ENCODE peak calls at places on chromosomes 12 and 14, in eight cellular contexts. Y, X, L, O, W, A, I and K are unnamed samples. For H3K36me3 and H3K9me3, the result is how much of the 10 kb centered on the place peaks cover.

GRCh38 chr14:87152701-87153100 is 840.3 kb downstream of the GALC start:
- DNase-seq in Y (no peak), X (no peak), L (no peak), O (no peak), W (no peak), A (no peak), I (no peak), K (no peak)

GRCh38 chr12:26135010-26135420 is 10.2 kb upstream of the BHLHE41 start:
- DNase-seq in Y (peak), X (peak), L (no peak), O (peak), W (peak), A (no peak), I (no peak), K (no peak)

GRCh38 chr12:75781532-75782046 is 250.0 kb downstream of the PHLDA1 start:
- DNase-seq in Y (no peak), X (no peak), L (no peak), O (no peak), W (no peak), A (no peak), I (no peak), K (no peak)

GRCh38 chr14:100419856-100420255 is 96.7 kb downstream of the SLC25A47 start:
- DNase-seq in Y (no peak), X (no peak), L (no peak), O (no peak), W (no peak), A (no peak), I (peak), K (peak)

GRCh38 chr14:93745603-93746273 is 42.5 kb downstream of the PRIMA1 start:
- DNase-seq in Y (no peak), X (no peak), L (no peak), O (no peak), W (no peak), A (no peak), I (no peak), K (peak)

GRCh38 chr14:42140831-42141279 is 534.2 kb downstream of the LRFN5 start:
- DNase-seq in Y (no peak), X (no peak), L (no peak), O (no peak), W (no peak), A (no peak), I (no peak), K (no peak)

GRCh38 chr12:45721954-45722353 is 7.6 kb upstream of the ARID2 start:
- DNase-seq in Y (no peak), X (no peak), L (no peak), O (no peak), W (no peak), A (no peak), I (no peak), K (no peak)

GRCh38 chr12:32921397-32921796 is 24.8 kb upstream of the PKP2 start:
- DNase-seq in Y (no peak), X (no peak), L (no peak), O (no peak), W (no peak), A (no peak), I (no peak), K (no peak)

GRCh38 chr12:22380029-22380428 is 45.5 kb upstream of the ST8SIA1 start:
- DNase-seq in Y (no peak), X (no peak), L (no peak), O (no peak), W (no peak), A (no peak), I (no peak), K (no peak)

GRCh38 chr12:8829621-8830020 is 7.2 kb downstream of the A2ML1 start:
- DNase-seq in Y (no peak), X (no peak), L (no peak), O (no peak), W (no peak), A (no peak), I (no peak), K (no peak)

GRCh38 chr12:47282206-47282605 is 202.4 kb upstream of the AMIGO2 start:
- DNase-seq in Y (no peak), X (no peak), L (no peak), O (no peak), W (no peak), A (no peak), I (no peak), K (no peak)

GRCh38 chr14:51638071-51638944 is 13.4 kb upstream of the FRMD6 start:
- DNase-seq in Y (peak), X (no peak), L (no peak), O (no peak), W (no peak), A (no peak), I (no peak), K (no peak)

GRCh38 chr12:64088431-64089349 is 133.4 kb downstream of the KICS2 start:
- DNase-seq in Y (peak), X (peak), L (peak), O (peak), W (peak), A (peak), I (no peak), K (peak)

GRCh38 chr14:76924363-76925151 is 98.3 kb downstream of the LRRC74A start:
- DNase-seq in Y (no peak), X (no peak), L (no peak), O (no peak), W (no peak), A (no peak), I (no peak), K (no peak)

GRCh38 chr12:55718020-55718419 is 2.2 kb upstream of the RDH5 start:
- DNase-seq in Y (peak), X (no peak), L (no peak), O (no peak), W (no peak), A (no peak), I (peak), K (no peak)

GRCh38 chr12:24928131-24928530 is 20.8 kb downstream of the BCAT1 start:
- DNase-seq in Y (no peak), X (no peak), L (no peak), O (no peak), W (no peak), A (no peak), I (no peak), K (no peak)

GRCh38 chr14:35197015-35197414 is 74.7 kb downstream of the PRORP start:
- DNase-seq in Y (no peak), X (no peak), L (no peak), O (no peak), W (no peak), A (no peak), I (no peak), K (no peak)

GRCh38 chr12:53048033-53048779 is 1.7 kb upstream of the TNS2 start:
- DNase-seq in Y (peak), X (peak), L (no peak), O (peak), W (peak), A (no peak), I (peak), K (peak)

GRCh38 chr12:98909749-98910148 is 264.7 kb downstream of the APAF1 start:
- DNase-seq in Y (no peak), X (no peak), L (no peak), O (no peak), W (no peak), A (no peak), I (no peak), K (no peak)

GRCh38 chr14:51544901-51545300 is 106.8 kb upstream of the FRMD6 start:
- DNase-seq in Y (no peak), X (no peak), L (no peak), O (no peak), W (no peak), A (no peak), I (no peak), K (no peak)

GRCh38 chr12:74980510-74980909 is 229.1 kb downstream of the KCNC2 start:
- DNase-seq in Y (no peak), X (no peak), L (no peak), O (no peak), W (no peak), A (no peak), I (no peak), K (no peak)

GRCh38 chr12:65533177-65533883 is 254.8 kb downstream of the MSRB3 start:
- DNase-seq in Y (no peak), X (no peak), L (no peak), O (no peak), W (no peak), A (no peak), I (no peak), K (no peak)

GRCh38 chr12:69898236-69898635 is 73.2 kb downstream of the MYRFL start:
- DNase-seq in Y (peak), X (no peak), L (no peak), O (no peak), W (no peak), A (no peak), I (no peak), K (no peak)

GRCh38 chr14:30657606-30658163 is 35.6 kb downstream of the SCFD1 start:
- DNase-seq in Y (no peak), X (no peak), L (no peak), O (no peak), W (no peak), A (no peak), I (no peak), K (no peak)

GRCh38 chr12:62808166-62808879 is 126.6 kb downstream of the PPM1H start:
- DNase-seq in Y (no peak), X (no peak), L (no peak), O (no peak), W (no peak), A (no peak), I (no peak), K (no peak)

GRCh38 chr12:7101694-7102131 is 7.3 kb downstream of the C1RL start:
- DNase-seq in Y (no peak), X (no peak), L (no peak), O (no peak), W (peak), A (no peak), I (no peak), K (peak)

GRCh38 chr12:8038659-8039114 is 6.2 kb downstream of the FOXJ2 start:
- DNase-seq in Y (peak), X (peak), L (no peak), O (peak), W (peak), A (no peak), I (no peak), K (peak)

GRCh38 chr12:52969828-52970569 is 21.1 kb downstream of the KRT18 start:
- DNase-seq in Y (peak), X (peak), L (no peak), O (peak), W (no peak), A (no peak), I (no peak), K (no peak)

GRCh38 chr12:20201733-20202132 is 166.6 kb upstream of the PDE3A start:
- DNase-seq in Y (no peak), X (no peak), L (no peak), O (no peak), W (no peak), A (no peak), I (no peak), K (no peak)

GRCh38 chr14:19917243-19917642 is 3.2 kb upstream of the OR4K5 start:
- DNase-seq in Y (no peak), X (no peak), L (no peak), O (no peak), W (no peak), A (no peak), I (no peak), K (no peak)

GRCh38 chr14:70018713-70019201 is 139.5 kb downstream of the SMOC1 start:
- DNase-seq in Y (peak), X (peak), L (no peak), O (peak), W (no peak), A (peak), I (no peak), K (no peak)

GRCh38 chr12:45757172-45757571 is 27.7 kb downstream of the ARID2 start:
- DNase-seq in Y (no peak), X (no peak), L (no peak), O (no peak), W (no peak), A (no peak), I (no peak), K (no peak)

GRCh38 chr14:60658909-60659585 is 9.8 kb upstream of the SIX1 start:
- DNase-seq in Y (no peak), X (no peak), L (no peak), O (no peak), W (no peak), A (no peak), I (no peak), K (no peak)

GRCh38 chr12:106871477-106871876 is 84.2 kb upstream of the TMEM263 start:
- DNase-seq in Y (no peak), X (no peak), L (no peak), O (no peak), W (no peak), A (no peak), I (no peak), K (no peak)

GRCh38 chr12:79058342-79058741 is 193.8 kb downstream of the SYT1 start:
- DNase-seq in Y (no peak), X (no peak), L (no peak), O (no peak), W (no peak), A (no peak), I (no peak), K (no peak)

GRCh38 chr14:58171090-58171489 is 19.1 kb upstream of the ARMH4 start:
- DNase-seq in Y (peak), X (peak), L (no peak), O (peak), W (peak), A (peak), I (no peak), K (peak)

GRCh38 chr14:65239143-65239672 is 136.9 kb upstream of the MAX start:
- DNase-seq in Y (no peak), X (no peak), L (no peak), O (peak), W (no peak), A (no peak), I (no peak), K (no peak)

GRCh38 chr12:114274131-114274530 is 131.8 kb downstream of the TBX5 start:
- DNase-seq in Y (no peak), X (no peak), L (no peak), O (no peak), W (no peak), A (no peak), I (no peak), K (no peak)

DNA sequence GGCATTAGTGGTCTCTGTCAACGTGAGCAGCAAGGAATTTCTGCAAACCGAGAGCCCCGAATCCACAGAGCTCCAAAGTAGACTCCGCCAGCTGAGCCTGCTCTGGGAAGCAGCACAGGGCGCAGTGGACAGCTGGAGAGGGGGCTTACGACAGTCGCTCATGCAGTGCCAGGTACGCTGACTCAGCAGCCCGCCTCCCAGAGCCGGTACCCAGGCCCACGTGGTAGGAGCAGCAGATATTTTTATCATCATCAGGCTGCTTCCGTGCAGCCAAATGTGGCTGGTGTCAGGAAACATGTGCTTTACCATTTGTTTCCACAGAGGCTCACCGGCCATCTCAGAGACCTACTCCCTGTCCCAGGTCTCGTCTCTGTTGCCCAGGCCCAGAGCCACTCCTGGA is 73.7 kb downstream of the ESR2 start:
- DNase-seq in Y (no peak), X (no peak), L (no peak), O (no peak), W (no peak), A (no peak), I (no peak), K (peak)
- H3K36me3 ChIP-seq in Y (under half), X (half or more), L (half or more), O (half or more), W (half or more), A (under half), I (half or more), K (under half)

GRCh38 chr14:106586098-106586704 is 1059.8 kb downstream of the TMEM121 start:
- DNase-seq in Y (no peak), X (peak), L (no peak), O (peak), W (no peak), A (no peak), I (peak), K (no peak)
- H3K9me3 ChIP-seq in Y (under half), X (under half), L (under half), O (under half), W (under half), A (under half), I (under half), K (under half)

GRCh38 chr12:57080855-57081254 is 2.3 kb upstream of the NEMP1 start:
- DNase-seq in Y (no peak), X (no peak), L (no peak), O (no peak), W (no peak), A (no peak), I (no peak), K (no peak)

GRCh38 chr12:57079821-57080220 is 1.2 kb upstream of the NEMP1 start:
- DNase-seq in Y (no peak), X (no peak), L (no peak), O (no peak), W (no peak), A (no peak), I (no peak), K (no peak)

DNA sequence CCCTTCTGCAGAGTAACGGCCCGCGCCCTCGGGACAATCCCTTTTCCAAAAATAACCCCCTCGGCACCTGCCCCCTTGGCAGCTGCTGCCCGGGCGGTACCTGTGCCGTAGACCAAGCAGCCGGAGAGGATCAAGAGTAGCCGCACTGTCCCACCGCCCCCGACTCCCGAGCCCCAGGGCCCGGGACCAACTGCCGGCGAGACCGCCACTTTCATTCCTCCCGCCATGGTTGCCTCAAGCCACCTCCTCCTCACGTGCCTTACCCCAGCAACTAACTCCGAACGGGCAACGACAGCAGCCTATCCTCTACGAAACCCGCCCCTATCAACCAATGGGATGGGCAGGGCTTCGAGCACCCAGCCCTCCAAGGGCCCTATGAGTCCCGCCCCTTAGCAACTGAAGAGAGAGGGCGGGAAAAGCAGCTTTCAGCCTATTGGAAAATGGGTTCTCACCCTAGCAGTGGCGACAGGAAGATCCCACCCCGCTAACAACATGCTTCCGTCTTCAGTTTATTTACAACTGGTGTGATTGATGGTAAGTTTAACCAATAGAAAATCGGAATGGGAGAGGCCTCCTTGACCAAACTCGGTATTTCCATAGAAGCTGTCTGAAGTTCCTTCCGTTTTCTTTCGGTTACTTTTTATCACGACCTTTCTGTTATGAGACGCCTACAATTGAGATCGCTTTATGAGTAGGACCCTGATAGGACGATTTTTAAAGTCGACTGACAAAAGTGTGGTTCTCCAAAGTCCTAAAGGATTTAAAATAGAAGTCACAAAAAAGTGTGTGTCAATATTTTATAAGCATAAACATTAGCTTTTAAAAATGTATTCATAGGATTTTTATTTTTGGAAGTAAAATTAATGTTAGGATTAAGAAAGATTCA is at the start of gene NEMP1:
- DNase-seq in Y (peak), X (peak), L (peak), O (peak), W (peak), A (peak), I (peak), K (peak)
- TF ChIP-seq POLR2A in Y (no peak), X (no peak), L (no peak), O (peak), W (no peak), A (no peak), I (no peak), K (peak)

GRCh38 chr12:121822393-121823100 is 18.7 kb downstream of the SETD1B start:
- DNase-seq in Y (no peak), X (no peak), L (no peak), O (no peak), W (no peak), A (no peak), I (no peak), K (no peak)

GRCh38 chr12:121817648-121818043 is 13.8 kb downstream of the SETD1B start:
- DNase-seq in Y (no peak), X (no peak), L (no peak), O (no peak), W (no peak), A (no peak), I (no peak), K (no peak)

GRCh38 chr12:121820056-121820455 is 16.2 kb downstream of the SETD1B start:
- DNase-seq in Y (no peak), X (no peak), L (no peak), O (no peak), W (no peak), A (no peak), I (no peak), K (no peak)

GRCh38 chr12:121816925-121817647 is 13.3 kb downstream of the SETD1B start:
- DNase-seq in Y (no peak), X (no peak), L (no peak), O (no peak), W (no peak), A (no peak), I (no peak), K (no peak)

GRCh38 chr12:121819212-121819949 is 15.6 kb downstream of the SETD1B start:
- DNase-seq in Y (no peak), X (no peak), L (no peak), O (no peak), W (no peak), A (no peak), I (no peak), K (peak)
- H3K36me3 ChIP-seq in Y (under half), X (half or more), L (half or more), O (half or more), W (half or more), A (under half), I (half or more), K (half or more)

GRCh38 chr14:26960049-26960688 is 362.3 kb upstream of the NOVA1 start:
- DNase-seq in Y (no peak), X (no peak), L (no peak), O (no peak), W (no peak), A (no peak), I (no peak), K (no peak)
- H3K9me3 ChIP-seq in Y (under half), X (under half), L (under half), O (under half), W (under half), A (under half), I (under half), K (under half)

DNA sequence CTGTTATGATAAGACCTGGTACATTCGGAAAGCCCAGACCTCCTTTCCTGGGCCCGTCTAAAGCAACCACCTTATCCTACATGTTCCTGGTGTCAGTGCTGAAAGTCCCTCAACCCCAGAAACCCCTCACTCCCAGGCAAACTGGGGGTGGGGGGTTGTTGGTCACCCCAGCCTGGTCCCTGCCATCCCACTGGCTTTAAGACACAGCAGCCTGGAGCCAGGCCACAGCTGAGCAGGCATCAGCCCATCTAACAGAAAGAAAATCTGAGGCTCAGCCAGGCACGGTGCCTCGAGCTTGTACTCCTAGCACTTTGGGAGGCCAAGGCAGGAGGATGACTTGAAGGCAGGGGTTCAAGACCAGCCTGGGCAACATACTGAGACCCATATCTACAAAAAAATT is 4.5 kb downstream of the SELPLG start:
- DNase-seq in Y (no peak), X (no peak), L (no peak), O (peak), W (no peak), A (no peak), I (peak), K (no peak)
- TF ChIP-seq POLR2A in Y (no peak), X (no peak), L (no peak), O (no peak), W (no peak), A (no peak), I (no peak), K (no peak)

GRCh38 chr14:24207625-24208024 is 2.1 kb downstream of the TSSK4 start:
- DNase-seq in Y (no peak), X (no peak), L (no peak), O (no peak), W (no peak), A (no peak), I (no peak), K (peak)

GRCh38 chr14:24206260-24207103 is 986 bp downstream of the TSSK4 start:
- DNase-seq in Y (no peak), X (no peak), L (no peak), O (no peak), W (no peak), A (no peak), I (no peak), K (peak)

GRCh38 chr14:24211311-24211710 is 2.0 kb downstream of the CHMP4A start:
- DNase-seq in Y (no peak), X (no peak), L (no peak), O (no peak), W (no peak), A (no peak), I (no peak), K (peak)

GRCh38 chr14:24204163-24205146 is 1.0 kb upstream of the TSSK4 start:
- DNase-seq in Y (no peak), X (no peak), L (no peak), O (no peak), W (no peak), A (no peak), I (no peak), K (peak)

GRCh38 chr14:24207104-24207543 is 1.6 kb downstream of the TSSK4 start:
- DNase-seq in Y (no peak), X (no peak), L (no peak), O (no peak), W (no peak), A (no peak), I (no peak), K (peak)
- H3K36me3 ChIP-seq in Y (under half), X (half or more), L (half or more), O (under half), W (half or more), A (under half), I (half or more), K (half or more)